ENCODE peak calls at places on chromosomes 6 and 20, in seven cellular contexts. O is GM12878, D is neural progenitor cell, Y is HCT116, B is astrocyte, F is PC-3, A is PC-9. Z is an unnamed sample.

GRCh38 chr6:142945071-142945445 is at the start of gene HIVEP2:
- DNase-seq in O (no peak), D (peak; percentile 92), Y (no peak), B (peak; percentile 82), F (peak; percentile 76), A (peak; percentile 80), Z (no peak)

GRCh38 chr6:11207199-11207968 is 25.1 kb downstream of the NEDD9 start:
- DNase-seq in O (no peak), D (no peak), Y (peak; percentile 39), B (peak; percentile 100), F (peak; percentile 98), A (peak; percentile 84), Z (no peak)

GRCh38 chr6:105199711-105200110 is 19.9 kb upstream of the POPDC3 start:
- DNase-seq in O (no peak), D (no peak), Y (no peak), B (no peak), F (peak; percentile 30), A (no peak), Z (no peak)

GRCh38 chr6:33297406-33297955 is 1.3 kb downstream of the RGL2 start:
- DNase-seq in O (no peak), D (peak; percentile 78), Y (no peak), B (no peak), F (peak; percentile 72), A (peak; percentile 89), Z (no peak)

GRCh38 chr6:111782161-111782809 is 91.0 kb downstream of the FYN start:
- DNase-seq in O (no peak), D (no peak), Y (no peak), B (no peak), F (no peak), A (no peak), Z (no peak)

GRCh38 chr20:62980970-62981369 is 25.8 kb downstream of the BHLHE23 start:
- DNase-seq in O (no peak), D (peak; percentile 69), Y (no peak), B (no peak), F (peak; percentile 9), A (no peak), Z (no peak)

GRCh38 chr6:132132911-132133639 is 181.9 kb upstream of the CCN2 start:
- DNase-seq in O (no peak), D (no peak), Y (no peak), B (peak; percentile 69), F (peak; percentile 56), A (no peak), Z (no peak)

GRCh38 chr20:22924036-22924737 is 110.9 kb upstream of the SSTR4 start:
- DNase-seq in O (no peak), D (no peak), Y (no peak), B (no peak), F (peak; percentile 22), A (no peak), Z (no peak)

GRCh38 chr20:50120935-50121693 is 8.2 kb upstream of the UBE2V1 start:
- DNase-seq in O (no peak), D (peak; percentile 70), Y (peak; percentile 56), B (no peak), F (peak; percentile 87), A (peak; percentile 72), Z (no peak)

GRCh38 chr20:33689973-33690372 is 3.8 kb upstream of the E2F1 start:
- DNase-seq in O (no peak), D (no peak), Y (no peak), B (peak; percentile 47), F (peak; percentile 18), A (no peak), Z (no peak)

GRCh38 chr6:27503436-27504030 is 30.6 kb upstream of the ZNF184 start:
- DNase-seq in O (peak; percentile 73), D (peak; percentile 73), Y (peak; percentile 72), B (peak; percentile 52), F (peak; percentile 91), A (peak; percentile 66), Z (peak; percentile 86)

GRCh38 chr20:25308083-25308491 is 60.2 kb downstream of the PYGB start:
- DNase-seq in O (no peak), D (no peak), Y (no peak), B (no peak), F (no peak), A (no peak), Z (no peak)

GRCh38 chr6:154606860-154607259 is 96.4 kb upstream of the CNKSR3 start:
- DNase-seq in O (no peak), D (no peak), Y (no peak), B (no peak), F (no peak), A (no peak), Z (no peak)

GRCh38 chr20:5195655-5196054 is 68.8 kb downstream of the CDS2 start:
- DNase-seq in O (no peak), D (no peak), Y (no peak), B (peak; percentile 49), F (no peak), A (no peak), Z (no peak)

GRCh38 chr6:122068291-122068769 is 331.1 kb upstream of the HSF2 start:
- DNase-seq in O (no peak), D (no peak), Y (no peak), B (no peak), F (no peak), A (no peak), Z (no peak)

GRCh38 chr20:11497543-11497942 is 420.1 kb upstream of the BTBD3 start:
- DNase-seq in O (no peak), D (peak; percentile 42), Y (no peak), B (no peak), F (no peak), A (no peak), Z (no peak)

GRCh38 chr6:160010067-160010466 is 41.2 kb downstream of the IGF2R start:
- DNase-seq in O (no peak), D (no peak), Y (no peak), B (peak; percentile 59), F (no peak), A (no peak), Z (no peak)

GRCh38 chr6:142887534-142887933 is 57.4 kb downstream of the HIVEP2 start:
- DNase-seq in O (no peak), D (no peak), Y (no peak), B (no peak), F (no peak), A (no peak), Z (no peak)

GRCh38 chr20:51189814-51190782 is 167.2 kb upstream of the KCNG1 start:
- DNase-seq in O (no peak), D (no peak), Y (no peak), B (no peak), F (no peak), A (no peak), Z (no peak)

GRCh38 chr6:144315226-144315980 is 30.3 kb downstream of the UTRN start:
- DNase-seq in O (no peak), D (no peak), Y (no peak), B (no peak), F (no peak), A (no peak), Z (no peak)

DNA sequence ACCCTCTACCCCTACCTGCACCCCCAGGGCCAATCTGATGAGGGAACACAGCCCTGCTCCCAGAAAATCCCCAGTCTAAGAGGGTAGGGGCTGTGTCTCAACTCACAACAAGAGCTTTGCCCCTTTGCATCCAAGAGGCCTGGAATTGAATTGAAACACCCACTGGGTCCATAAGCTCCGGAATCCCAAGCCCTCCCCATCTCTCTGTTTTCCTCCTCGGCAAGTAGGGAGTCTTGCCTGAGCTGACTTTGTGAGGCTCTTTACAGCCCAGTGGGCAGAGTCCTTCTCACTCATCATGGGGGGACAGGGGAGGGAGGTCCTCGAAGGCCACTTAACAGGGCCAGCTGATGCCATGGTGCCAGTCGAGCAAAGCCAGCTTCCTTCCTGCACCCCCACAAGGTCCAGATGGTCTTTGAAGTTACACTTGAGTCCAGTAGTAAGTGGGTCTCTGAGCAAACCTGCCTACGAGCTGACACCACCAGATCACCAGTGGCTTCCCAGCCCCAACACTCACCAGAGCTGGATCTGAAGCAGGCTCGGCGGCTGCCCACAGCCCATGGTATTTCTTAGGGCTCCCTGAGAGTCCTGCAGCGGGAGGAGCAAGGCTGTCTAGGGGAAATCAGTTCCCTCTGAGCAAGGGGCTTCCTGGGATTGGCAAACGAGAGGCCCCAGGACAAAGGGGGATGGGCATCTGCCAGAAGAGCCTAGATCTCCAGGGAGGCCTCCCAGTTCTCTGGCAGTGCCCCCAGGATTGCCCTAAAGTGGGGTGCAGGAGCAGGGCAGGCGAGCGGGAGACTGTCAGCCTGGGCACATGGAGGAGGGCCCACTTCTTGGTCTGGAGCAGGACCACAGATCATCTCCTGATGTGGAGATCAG is 144.5 kb downstream of the VEGFA start:
- DNase-seq in O (no peak), D (peak; percentile 42), Y (no peak), B (no peak), F (no peak), A (no peak), Z (no peak)
- H3K27ac ChIP-seq in O (no peak overlapping the region), D (no peak overlapping the region), Y (no peak overlapping the region), B (peak overlapping the region; percentile 14), F (no peak overlapping the region), A (no peak overlapping the region), Z (no peak overlapping the region)

GRCh38 chr20:3557237-3557636 is 86.4 kb downstream of the ATRN start:
- DNase-seq in O (no peak), D (no peak), Y (no peak), B (no peak), F (no peak), A (no peak), Z (no peak)

GRCh38 chr20:3559231-3559630 is 88.4 kb downstream of the ATRN start:
- DNase-seq in O (no peak), D (no peak), Y (no peak), B (no peak), F (no peak), A (no peak), Z (no peak)

GRCh38 chr20:3551681-3552434 is 81.0 kb downstream of the ATRN start:
- DNase-seq in O (no peak), D (no peak), Y (no peak), B (no peak), F (no peak), A (no peak), Z (no peak)

GRCh38 chr20:3550857-3551256 is 80.0 kb downstream of the ATRN start:
- DNase-seq in O (no peak), D (no peak), Y (no peak), B (no peak), F (no peak), A (no peak), Z (no peak)

GRCh38 chr20:3553663-3554062 is 82.8 kb downstream of the ATRN start:
- DNase-seq in O (no peak), D (no peak), Y (no peak), B (no peak), F (no peak), A (no peak), Z (no peak)
- TF ChIP-seq EZH2 in O (no peak), D (no peak), Y (no peak), B (no peak), F (no peak), A (no peak), Z (no peak)

DNA sequence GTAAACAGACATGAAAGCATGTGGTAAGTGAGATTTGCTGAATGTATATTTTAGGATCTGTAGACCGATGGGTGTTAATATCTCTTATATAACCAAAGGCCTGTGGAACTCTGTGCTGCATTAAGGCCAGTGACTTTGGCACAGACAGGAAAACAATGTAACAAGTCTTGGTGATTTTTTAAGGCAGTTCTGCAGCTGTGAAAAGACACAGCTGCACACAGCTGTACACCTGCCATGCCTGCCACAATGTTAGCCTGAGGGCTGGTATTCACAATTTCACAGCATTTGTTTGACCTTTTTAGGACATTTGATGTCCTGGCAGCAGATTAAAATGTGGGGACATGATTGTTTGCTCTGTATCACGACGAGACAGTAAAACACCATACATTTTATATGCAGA is 6.1 kb downstream of the SOBP start:
- DNase-seq in O (no peak), D (no peak), Y (no peak), B (no peak), F (no peak), A (no peak), Z (no peak)
- H3K27ac ChIP-seq in O (no peak overlapping the region), D (no peak overlapping the region), Y (no peak overlapping the region), B (no peak overlapping the region), F (no peak overlapping the region), A (no peak overlapping the region), Z (peak overlapping the region; percentile 75)

GRCh38 chr6:110357696-110358535 is at the start of gene METTL24:
- DNase-seq in O (no peak), D (peak; percentile 70), Y (no peak), B (no peak), F (no peak), A (no peak), Z (no peak)
- TF ChIP-seq EZH2 in O (no peak), D (peak; percentile 13), Y (no peak), B (peak; percentile 88), F (no peak), A (no peak), Z (no peak)

Z was measured in SK-N-MC.